ENCODE peak calls at places on chromosomes 5 and 9, in five cellular contexts. H is GM03348; P is activated gamma-delta T cell treated with Interleukin-2 at 50 U/mL for 16 hours; J is activated naive CD8-positive, alpha-beta T cell treated with anti-CD3 and anti-CD28 coated beads for 36 hours; Y is SK-MEL-5. R is an unnamed sample.

GRCh38 chr9:123091459-123091858 is 58.0 kb downstream of the GPR21 start:
- DNase-seq in P (no peak), J (no peak), H (no peak), Y (peak), R (no peak)

GRCh38 chr9:967851-968641 is 8.4 kb upstream of the DMRT3 start:
- DNase-seq in P (no peak), J (no peak), H (no peak), Y (peak), R (no peak)

GRCh38 chr9:115240676-115241075 is 122.7 kb upstream of the TNC start:
- DNase-seq in H (peak), J (no peak), P (no peak), Y (no peak), R (no peak)

GRCh38 chr5:67487862-67488261 is 291.3 kb upstream of the CD180 start:
- DNase-seq in H (no peak), Y (no peak), J (no peak), P (no peak), R (no peak)

GRCh38 chr9:129037767-129038098 is 1.3 kb downstream of the MIGA2 start:
- DNase-seq in P (no peak), J (no peak), Y (no peak), H (no peak), R (no peak)

GRCh38 chr5:125059255-125060050 is 313.0 kb upstream of the ZNF608 start:
- DNase-seq in H (no peak), Y (peak), J (no peak), P (no peak), R (no peak)

GRCh38 chr5:141657937-141658545 is 6.8 kb upstream of the FCHSD1 start:
- DNase-seq in H (peak), J (no peak), Y (no peak), P (no peak), R (peak)

GRCh38 chr5:141635646-141636045 is 1.0 kb downstream of the HDAC3 start:
- DNase-seq in H (no peak), P (no peak), J (no peak), Y (no peak), R (no peak)

GRCh38 chr9:110769667-110770066 is 101.1 kb downstream of the MUSK start:
- DNase-seq in H (peak), Y (no peak), P (no peak), J (no peak), R (no peak)

GRCh38 chr5:4054092-4054491 is 458.5 kb downstream of the IRX1 start:
- DNase-seq in Y (no peak), J (no peak), H (no peak), P (no peak), R (no peak)

GRCh38 chr5:172417983-172418630 is 36.2 kb downstream of the SH3PXD2B start:
- DNase-seq in H (peak), P (no peak), Y (no peak), J (no peak), R (peak)

GRCh38 chr9:130901498-130902203 is 5.0 kb upstream of the QRFP start:
- DNase-seq in P (no peak), H (no peak), J (no peak), Y (no peak), R (no peak)

GRCh38 chr9:114450833-114451706 is 54.2 kb downstream of the WHRN start:
- DNase-seq in H (no peak), Y (no peak), J (no peak), P (no peak), R (no peak)

GRCh38 chr5:38403407-38403806 is 145.0 kb downstream of the EGFLAM start:
- DNase-seq in P (no peak), H (peak), J (no peak), Y (peak), R (no peak)

GRCh38 chr9:9791621-9792020 is 821.2 kb downstream of the PTPRD start:
- DNase-seq in J (no peak), Y (peak), P (no peak), H (no peak), R (no peak)

GRCh38 chr5:82642313-82642712 is 364.2 kb upstream of the RPS23 start:
- DNase-seq in H (no peak), P (no peak), Y (no peak), J (no peak), R (no peak)

GRCh38 chr9:91778031-91778430 is 172.0 kb downstream of the ROR2 start:
- DNase-seq in J (no peak), P (no peak), Y (no peak), H (no peak), R (no peak)

GRCh38 chr9:133113163-133113927 is 7.7 kb downstream of the RALGDS start:
- DNase-seq in H (peak), P (no peak), J (no peak), Y (no peak), R (no peak)

GRCh38 chr9:36858805-36859375 is 175.2 kb downstream of the PAX5 start:
- DNase-seq in P (no peak), Y (no peak), H (no peak), J (no peak), R (peak)

GRCh38 chr9:86918556-86918955 is 28.8 kb downstream of the GAS1 start:
- DNase-seq in J (no peak), P (no peak), Y (no peak), H (no peak), R (no peak)

R was measured in RWPE1.